ENCODE peak calls at places on chromosomes 5 and 9, in four cellular contexts. One of them, this sample, is unnamed.

GRCh38 chr9:126111556-126111955 is 215.1 kb upstream of the MVB12B start:
- DNase-seq in HepG2: no peak
- DNase-seq in H1: no peak
- DNase-seq in GM12878: no peak
- DNase-seq in this sample: no peak

GRCh38 chr9:99607852-99608448 is 213.7 kb upstream of the NR4A3 start:
- DNase-seq in HepG2: no peak
- DNase-seq in H1: no peak
- DNase-seq in GM12878: no peak
- DNase-seq in this sample: no peak

GRCh38 chr5:60595183-60595582 is 104.8 kb downstream of the DEPDC1B start:
- DNase-seq in HepG2: no peak
- DNase-seq in H1: no peak
- DNase-seq in GM12878: no peak
- DNase-seq in this sample: no peak

GRCh38 chr5:32471784-32472183 is 27.2 kb upstream of the ZFR start:
- DNase-seq in HepG2: no peak
- DNase-seq in H1: no peak
- DNase-seq in GM12878: no peak
- DNase-seq in this sample: no peak

GRCh38 chr5:72281764-72282499 is 38.1 kb downstream of the MRPS27 start:
- DNase-seq in HepG2: peak; percentile 35
- DNase-seq in H1: no peak
- DNase-seq in GM12878: no peak
- DNase-seq in this sample: no peak

GRCh38 chr9:92720807-92721535 is 43.7 kb downstream of the BICD2 start:
- DNase-seq in HepG2: no peak
- DNase-seq in H1: no peak
- DNase-seq in GM12878: no peak
- DNase-seq in this sample: no peak

GRCh38 chr9:91419222-91420191 is 4.1 kb downstream of the NFIL3 start:
- DNase-seq in HepG2: peak; percentile 92
- DNase-seq in H1: no peak
- DNase-seq in GM12878: no peak
- DNase-seq in this sample: no peak

GRCh38 chr5:89218364-89218763 is 335.4 kb upstream of the MEF2C start:
- DNase-seq in HepG2: no peak
- DNase-seq in H1: no peak
- DNase-seq in GM12878: no peak
- DNase-seq in this sample: no peak

GRCh38 chr9:111857555-111858211 is 38.9 kb upstream of the UGCG start:
- DNase-seq in HepG2: no peak
- DNase-seq in H1: no peak
- DNase-seq in GM12878: no peak
- DNase-seq in this sample: no peak

GRCh38 chr5:37120270-37120669 is 128.9 kb downstream of the CPLANE1 start:
- DNase-seq in HepG2: no peak
- DNase-seq in H1: no peak
- DNase-seq in GM12878: no peak
- DNase-seq in this sample: no peak

GRCh38 chr9:93268551-93269314 is 84.8 kb downstream of the WNK2 start:
- DNase-seq in HepG2: no peak
- DNase-seq in H1: no peak
- DNase-seq in GM12878: no peak
- DNase-seq in this sample: peak; percentile 52

GRCh38 chr5:160054831-160055230 is 45.9 kb downstream of the TTC1 start:
- DNase-seq in HepG2: no peak
- DNase-seq in H1: no peak
- DNase-seq in GM12878: no peak
- DNase-seq in this sample: no peak

GRCh38 chr5:1640276-1640898 is 116.6 kb upstream of the LPCAT1 start:
- DNase-seq in HepG2: no peak
- DNase-seq in H1: no peak
- DNase-seq in GM12878: no peak
- DNase-seq in this sample: no peak

GRCh38 chr5:137501846-137502406 is 2.8 kb upstream of the SPOCK1 start:
- DNase-seq in HepG2: no peak
- DNase-seq in H1: no peak
- DNase-seq in GM12878: no peak
- DNase-seq in this sample: no peak

GRCh38 chr9:23571414-23572104 is 254.5 kb downstream of the ELAVL2 start:
- DNase-seq in HepG2: no peak
- DNase-seq in H1: no peak
- DNase-seq in GM12878: no peak
- DNase-seq in this sample: no peak

GRCh38 chr9:69715096-69715495 is 42.9 kb upstream of the APBA1 start:
- DNase-seq in HepG2: no peak
- DNase-seq in H1: no peak
- DNase-seq in GM12878: no peak
- DNase-seq in this sample: no peak

GRCh38 chr5:174542037-174542436 is 182.3 kb upstream of the MSX2 start:
- DNase-seq in HepG2: no peak
- DNase-seq in H1: no peak
- DNase-seq in GM12878: no peak
- DNase-seq in this sample: no peak

GRCh38 chr9:83023151-83023550 is 39.8 kb downstream of the RASEF start:
- DNase-seq in HepG2: no peak
- DNase-seq in H1: no peak
- DNase-seq in GM12878: no peak
- DNase-seq in this sample: no peak

GRCh38 chr9:77606526-77606925 is 41.6 kb downstream of the GNA14 start:
- DNase-seq in HepG2: no peak
- DNase-seq in H1: no peak
- DNase-seq in GM12878: no peak
- DNase-seq in this sample: no peak

GRCh38 chr5:97835128-97835527 is 652.1 kb upstream of the RIOK2 start:
- DNase-seq in HepG2: no peak
- DNase-seq in H1: no peak
- DNase-seq in GM12878: no peak
- DNase-seq in this sample: no peak

GRCh38 chr5:97839338-97840081 is 656.5 kb upstream of the RIOK2 start:
- DNase-seq in HepG2: no peak
- DNase-seq in H1: no peak
- DNase-seq in GM12878: no peak
- DNase-seq in this sample: no peak

GRCh38 chr5:97840643-97841042 is 657.6 kb upstream of the RIOK2 start:
- DNase-seq in HepG2: no peak
- DNase-seq in H1: no peak
- DNase-seq in GM12878: no peak
- DNase-seq in this sample: no peak

GRCh38 chr5:97842687-97843086 is 659.6 kb upstream of the RIOK2 start:
- DNase-seq in HepG2: no peak
- DNase-seq in H1: no peak
- DNase-seq in GM12878: no peak
- DNase-seq in this sample: no peak

DNA sequence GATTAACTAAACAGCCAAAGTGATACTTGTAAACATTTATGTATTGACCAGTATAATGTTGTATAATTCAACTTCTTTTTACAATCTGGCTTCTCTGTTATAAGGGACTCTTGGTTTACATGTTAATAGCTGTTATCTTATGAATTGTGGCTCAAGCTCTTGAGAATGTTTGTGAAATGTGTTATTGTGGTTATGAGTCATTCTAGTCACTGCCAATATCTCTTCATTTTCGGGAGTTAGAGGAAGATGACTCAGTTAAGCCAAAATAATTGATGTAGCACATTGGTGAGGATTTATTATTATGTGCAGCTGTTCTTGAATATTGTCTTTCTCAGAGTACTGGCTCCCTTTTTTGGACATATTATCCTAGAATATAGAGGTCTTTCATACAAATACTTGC is 655.2 kb upstream of the RIOK2 start:
- DNase-seq in HepG2: no peak
- DNase-seq in H1: no peak
- DNase-seq in GM12878: peak; percentile 58
- DNase-seq in this sample: no peak
- TF ChIP-seq EP300 in HepG2: no peak
- TF ChIP-seq EP300 in H1: no peak
- TF ChIP-seq EP300 in GM12878: peak; percentile 93
- TF ChIP-seq EP300 in this sample: no peak

GRCh38 chr9:97848237-97848581 is 4.8 kb upstream of the FOXE1 start:
- DNase-seq in HepG2: no peak
- DNase-seq in H1: peak; percentile 65
- DNase-seq in GM12878: no peak
- DNase-seq in this sample: no peak
- H3K27me3 ChIP-seq in HepG2: peaks cover 62% of the 10 kb centered on the region
- H3K27me3 ChIP-seq in H1: peaks cover 73% of the 10 kb centered on the region
- H3K27me3 ChIP-seq in GM12878: peaks cover 12% of the 10 kb centered on the region
- H3K27me3 ChIP-seq in this sample: peaks cover 87% of the 10 kb centered on the region

GRCh38 chr5:150401076-150401375 is 11.7 kb downstream of the CD74 start:
- DNase-seq in HepG2: no peak
- DNase-seq in H1: no peak
- DNase-seq in GM12878: no peak
- DNase-seq in this sample: no peak

GRCh38 chr5:150400327-150401075 is 12.2 kb downstream of the CD74 start:
- DNase-seq in HepG2: no peak
- DNase-seq in H1: no peak
- DNase-seq in GM12878: no peak
- DNase-seq in this sample: no peak

GRCh38 chr5:150402901-150403342 is 9.8 kb downstream of the CD74 start:
- DNase-seq in HepG2: no peak
- DNase-seq in H1: no peak
- DNase-seq in GM12878: no peak
- DNase-seq in this sample: no peak

GRCh38 chr5:150401376-150402201 is 11.1 kb downstream of the CD74 start:
- DNase-seq in HepG2: no peak
- DNase-seq in H1: no peak
- DNase-seq in GM12878: no peak
- DNase-seq in this sample: no peak

GRCh38 chr5:150402226-150402773 is 10.4 kb downstream of the CD74 start:
- DNase-seq in HepG2: no peak
- DNase-seq in H1: no peak
- DNase-seq in GM12878: no peak
- DNase-seq in this sample: no peak
- TF ChIP-seq POLR2AphosphoS5 in HepG2: no peak
- TF ChIP-seq POLR2AphosphoS5 in H1: no peak
- TF ChIP-seq POLR2AphosphoS5 in GM12878: peak; percentile 53
- TF ChIP-seq POLR2AphosphoS5 in this sample: no peak

GRCh38 chr9:116484483-116484776 is 202.7 kb upstream of the TRIM32 start:
- DNase-seq in HepG2: no peak
- DNase-seq in H1: no peak
- DNase-seq in GM12878: no peak
- DNase-seq in this sample: no peak
- TF ChIP-seq EP300 in HepG2: no peak
- TF ChIP-seq EP300 in H1: no peak
- TF ChIP-seq EP300 in GM12878: no peak
- TF ChIP-seq EP300 in this sample: no peak

DNA sequence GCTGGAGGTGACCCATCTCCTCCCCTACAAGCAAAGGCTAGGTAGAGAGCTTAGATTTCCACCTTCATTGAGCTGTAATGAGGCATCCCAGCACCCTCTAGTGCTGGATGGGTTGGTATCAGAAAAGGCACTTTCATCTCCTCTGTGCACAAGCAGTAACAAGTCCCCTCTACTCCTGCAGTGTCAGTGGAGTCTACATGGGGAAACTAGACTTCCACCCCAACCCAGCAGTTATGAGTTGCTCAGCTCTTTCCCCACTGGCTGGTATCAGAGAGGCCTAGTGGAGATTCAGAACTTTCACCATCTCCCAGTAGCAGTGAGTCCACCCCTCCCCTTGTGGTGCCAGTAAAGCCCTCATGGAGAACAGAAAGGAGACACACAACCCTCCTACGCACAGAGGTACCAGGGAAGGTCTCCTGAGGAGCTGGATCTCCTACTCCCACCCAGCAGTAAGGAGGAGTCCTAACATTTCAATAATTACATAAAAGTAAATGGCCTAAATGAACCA is 17.8 kb downstream of the FCN1 start:
- DNase-seq in HepG2: no peak
- DNase-seq in H1: no peak
- DNase-seq in GM12878: no peak
- DNase-seq in this sample: no peak
- H3K27me3 ChIP-seq in HepG2: peaks cover 18% of the 10 kb centered on the region
- H3K27me3 ChIP-seq in H1: no peaks in the 10 kb centered on the region
- H3K27me3 ChIP-seq in GM12878: no peaks in the 10 kb centered on the region
- H3K27me3 ChIP-seq in this sample: peaks cover 4% of the 10 kb centered on the region

GRCh38 chr9:127244609-127245601 is 19.7 kb upstream of the GARNL3 start:
- DNase-seq in HepG2: peak; percentile 41
- DNase-seq in H1: peak; percentile 94
- DNase-seq in GM12878: no peak
- DNase-seq in this sample: peak; percentile 98
- TF ChIP-seq POLR2AphosphoS5 in HepG2: no peak
- TF ChIP-seq POLR2AphosphoS5 in H1: peak; percentile 59
- TF ChIP-seq POLR2AphosphoS5 in GM12878: peak; percentile 72
- TF ChIP-seq POLR2AphosphoS5 in this sample: no peak

GRCh38 chr5:124057161-124057814 is 545.3 kb downstream of the CSNK1G3 start:
- DNase-seq in HepG2: no peak
- DNase-seq in H1: no peak
- DNase-seq in GM12878: peak; percentile 47
- DNase-seq in this sample: no peak
- TF ChIP-seq EP300 in HepG2: no peak
- TF ChIP-seq EP300 in H1: no peak
- TF ChIP-seq EP300 in GM12878: no peak
- TF ChIP-seq EP300 in this sample: no peak

GRCh38 chr5:14250778-14251711 is 107.9 kb downstream of the TRIO start:
- DNase-seq in HepG2: no peak
- DNase-seq in H1: no peak
- DNase-seq in GM12878: no peak
- DNase-seq in this sample: no peak
- H3K27me3 ChIP-seq in HepG2: no peaks in the 10 kb centered on the region
- H3K27me3 ChIP-seq in H1: no peaks in the 10 kb centered on the region
- H3K27me3 ChIP-seq in GM12878: no peaks in the 10 kb centered on the region
- H3K27me3 ChIP-seq in this sample: no peaks in the 10 kb centered on the region

DNA sequence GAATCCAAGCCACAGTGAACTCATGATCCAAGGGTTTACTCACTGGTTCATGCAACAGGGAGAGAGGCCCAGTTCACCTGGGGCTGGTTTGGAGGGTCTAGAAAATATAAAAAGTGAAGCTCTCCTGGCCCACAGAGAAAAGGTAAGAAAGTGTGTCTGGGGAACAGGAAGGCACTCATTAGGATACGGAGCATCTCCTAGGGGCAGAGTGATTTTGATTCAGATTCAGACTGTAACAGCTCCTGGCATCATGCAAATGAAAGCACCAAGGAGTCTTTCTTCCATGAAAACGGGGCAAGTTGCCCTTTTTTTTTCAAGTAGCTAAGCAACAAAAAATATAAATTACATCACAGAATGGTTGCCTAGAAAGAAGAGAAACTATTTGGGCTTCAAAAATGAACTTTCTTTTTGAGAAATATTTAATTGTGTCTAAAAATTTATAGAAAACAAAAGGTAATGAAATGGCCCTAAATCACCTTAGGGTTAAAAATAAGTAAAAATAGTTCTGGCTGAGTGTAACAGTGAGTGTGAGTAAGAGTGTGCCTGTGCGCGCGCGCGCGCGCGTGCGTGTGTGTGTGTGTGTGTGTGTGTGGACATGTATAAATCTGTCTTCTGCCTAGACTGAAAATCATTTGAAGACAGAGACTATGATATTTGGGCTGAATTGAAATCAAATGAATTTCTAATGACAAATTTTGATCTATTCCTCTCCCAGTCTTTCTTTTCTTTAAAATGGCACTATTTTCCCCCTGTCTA is 177.8 kb upstream of the ZNF462 start:
- DNase-seq in HepG2: no peak
- DNase-seq in H1: no peak
- DNase-seq in GM12878: no peak
- DNase-seq in this sample: no peak
- TF ChIP-seq POLR2AphosphoS5 in HepG2: no peak
- TF ChIP-seq POLR2AphosphoS5 in H1: no peak
- TF ChIP-seq POLR2AphosphoS5 in GM12878: no peak
- TF ChIP-seq POLR2AphosphoS5 in this sample: no peak